ENCODE peak calls at places on chromosomes 5 and 9, in eight cellular contexts. I is naive B cell; T is cardiac muscle cell; B is heart right ventricle; G is Kasumi-1; X is T-helper 2 cell treated with Interferon-gamma antibody and Interleukin-4, amounts not matched to agents 5 μg/mL and 100 μg/mL, for 36 hours; L is stimulated activated CD4-positive, alpha-beta T cell treated with anti-CD3 and anti-CD28 coated beads, Interleukin-2, amount 100 ng/mL, for 48 hours; M is SJSA1. R is an unnamed sample.

GRCh38 chr5:139985733-139986132 is 57.4 kb downstream of the NRG2 start:
- DNase-seq in I (no peak), B (peak; percentile 44), X (no peak), T (peak; percentile 34), M (peak; percentile 63), G (no peak), L (no peak), R (peak; percentile 97)

GRCh38 chr5:83255268-83255667 is 177.9 kb downstream of the XRCC4 start:
- DNase-seq in M (no peak), B (no peak), L (no peak), T (no peak), G (no peak), I (no peak), X (no peak), R (no peak)

GRCh38 chr9:86979686-86980085 is 32.4 kb upstream of the GAS1 start:
- DNase-seq in B (no peak), M (no peak), T (no peak), G (no peak), I (no peak), L (no peak), X (no peak), R (no peak)

GRCh38 chr5:167479796-167480195 is 811.6 kb upstream of the WWC1 start:
- DNase-seq in L (no peak), X (no peak), T (no peak), M (no peak), G (no peak), B (no peak), I (no peak), R (no peak)

GRCh38 chr5:116275282-116275681 is 190.5 kb downstream of the COMMD10 start:
- DNase-seq in L (no peak), X (no peak), M (no peak), I (no peak), T (no peak), B (no peak), G (no peak), R (no peak)

GRCh38 chr5:168885324-168886120 is 306.4 kb upstream of the PANK3 start:
- DNase-seq in M (peak; percentile 76), X (no peak), G (no peak), I (no peak), T (peak; percentile 91), L (no peak), B (peak; percentile 23), R (no peak)

GRCh38 chr5:41507501-41507900 is 2.9 kb downstream of the PLCXD3 start:
- DNase-seq in I (no peak), B (no peak), X (no peak), M (no peak), G (no peak), L (no peak), T (no peak), R (no peak)

GRCh38 chr5:168269950-168270349 is 21.5 kb upstream of the WWC1 start:
- DNase-seq in B (no peak), M (peak; percentile 33), L (no peak), G (no peak), X (no peak), I (no peak), T (no peak), R (no peak)

GRCh38 chr5:135437796-135438560 is 9.2 kb downstream of the DCANP1 start:
- DNase-seq in L (no peak), M (no peak), G (peak; percentile 33), B (peak; percentile 80), X (no peak), T (no peak), I (no peak), R (no peak)

GRCh38 chr5:57698785-57699184 is 216.2 kb upstream of the ACTBL2 start:
- DNase-seq in G (no peak), X (no peak), L (no peak), I (no peak), M (peak; percentile 66), B (no peak), T (no peak), R (peak; percentile 87)

GRCh38 chr5:61619289-61619688 is 287.2 kb downstream of the ZSWIM6 start:
- DNase-seq in B (no peak), M (no peak), X (no peak), I (no peak), L (no peak), T (no peak), G (no peak), R (no peak)

GRCh38 chr5:72160959-72161358 is 53.7 kb downstream of the MAP1B start:
- DNase-seq in I (no peak), T (no peak), X (no peak), B (no peak), M (no peak), L (no peak), G (no peak), R (no peak)

GRCh38 chr9:126395439-126396212 is 69.0 kb downstream of the MVB12B start:
- DNase-seq in G (no peak), M (no peak), X (no peak), T (no peak), B (no peak), I (no peak), L (no peak), R (no peak)

GRCh38 chr9:120439147-120439546 is 140.8 kb downstream of the CDK5RAP2 start:
- DNase-seq in I (no peak), L (no peak), B (no peak), G (peak; percentile 42), M (no peak), X (no peak), T (peak; percentile 28), R (no peak)

GRCh38 chr9:12463641-12464040 is 229.5 kb upstream of the TYRP1 start:
- DNase-seq in M (no peak), I (no peak), G (no peak), B (no peak), X (no peak), T (no peak), L (no peak), R (no peak)

GRCh38 chr5:27020965-27021364 is 17.4 kb downstream of the CDH9 start:
- DNase-seq in G (peak; percentile 58), X (no peak), T (peak; percentile 19), I (no peak), B (no peak), L (no peak), M (no peak), R (peak; percentile 69)